ENCODE peak calls at places on chromosomes 3 and 15, in ten cellular contexts. One of them, this sample, is unnamed.

GRCh38 chr3:47412842-47413520 is 32.2 kb downstream of the PTPN23 start:
- DNase-seq in NB4: no peak
- DNase-seq in AG10803: no peak
- DNase-seq in cardiac muscle cell: no peak
- DNase-seq in AG04450: no peak
- DNase-seq in astrocyte of the spinal cord: no peak
- DNase-seq in tibial artery: no peak
- DNase-seq in AG09309: no peak
- DNase-seq in MM.1S: no peak
- DNase-seq in body of pancreas: no peak
- DNase-seq in this sample: no peak

GRCh38 chr3:176954517-176954916 is 242.8 kb downstream of the TBL1XR1 start:
- DNase-seq in MM.1S: no peak
- DNase-seq in AG10803: peak
- DNase-seq in NB4: no peak
- DNase-seq in cardiac muscle cell: no peak
- DNase-seq in body of pancreas: no peak
- DNase-seq in AG09309: no peak
- DNase-seq in astrocyte of the spinal cord: no peak
- DNase-seq in tibial artery: no peak
- DNase-seq in AG04450: no peak
- DNase-seq in this sample: no peak

GRCh38 chr15:78938608-78939488 is 6.0 kb downstream of the CTSH start:
- DNase-seq in cardiac muscle cell: no peak
- DNase-seq in AG10803: no peak
- DNase-seq in AG04450: no peak
- DNase-seq in NB4: peak
- DNase-seq in AG09309: no peak
- DNase-seq in body of pancreas: peak
- DNase-seq in MM.1S: peak
- DNase-seq in tibial artery: no peak
- DNase-seq in astrocyte of the spinal cord: no peak
- DNase-seq in this sample: no peak

GRCh38 chr15:82159922-82160321 is 102.6 kb downstream of the EFL1 start:
- DNase-seq in body of pancreas: no peak
- DNase-seq in AG04450: peak
- DNase-seq in astrocyte of the spinal cord: peak
- DNase-seq in AG10803: peak
- DNase-seq in NB4: no peak
- DNase-seq in cardiac muscle cell: no peak
- DNase-seq in AG09309: peak
- DNase-seq in MM.1S: no peak
- DNase-seq in tibial artery: no peak
- DNase-seq in this sample: peak

GRCh38 chr15:41017051-41017735 is 63.9 kb downstream of the CHAC1 start:
- DNase-seq in astrocyte of the spinal cord: peak
- DNase-seq in AG10803: peak
- DNase-seq in tibial artery: no peak
- DNase-seq in MM.1S: peak
- DNase-seq in AG09309: no peak
- DNase-seq in body of pancreas: no peak
- DNase-seq in AG04450: no peak
- DNase-seq in cardiac muscle cell: no peak
- DNase-seq in NB4: peak
- DNase-seq in this sample: no peak

GRCh38 chr3:149599236-149599635 is 58.6 kb downstream of the WWTR1 start:
- DNase-seq in AG04450: no peak
- DNase-seq in AG10803: no peak
- DNase-seq in cardiac muscle cell: no peak
- DNase-seq in tibial artery: peak
- DNase-seq in astrocyte of the spinal cord: peak
- DNase-seq in AG09309: no peak
- DNase-seq in NB4: no peak
- DNase-seq in MM.1S: no peak
- DNase-seq in body of pancreas: no peak
- DNase-seq in this sample: peak

GRCh38 chr3:65338571-65338970 is 650.8 kb upstream of the ADAMTS9 start:
- DNase-seq in cardiac muscle cell: no peak
- DNase-seq in body of pancreas: no peak
- DNase-seq in MM.1S: no peak
- DNase-seq in AG10803: peak
- DNase-seq in AG09309: no peak
- DNase-seq in AG04450: no peak
- DNase-seq in tibial artery: no peak
- DNase-seq in astrocyte of the spinal cord: no peak
- DNase-seq in NB4: no peak
- DNase-seq in this sample: no peak

GRCh38 chr3:147846854-147847453 is 437.8 kb downstream of the ZIC1 start:
- DNase-seq in astrocyte of the spinal cord: no peak
- DNase-seq in NB4: no peak
- DNase-seq in tibial artery: no peak
- DNase-seq in AG09309: no peak
- DNase-seq in cardiac muscle cell: no peak
- DNase-seq in body of pancreas: no peak
- DNase-seq in AG04450: no peak
- DNase-seq in MM.1S: no peak
- DNase-seq in AG10803: no peak
- DNase-seq in this sample: no peak

GRCh38 chr15:75891895-75892294 is 11.8 kb upstream of the FBXO22 start:
- DNase-seq in AG04450: peak
- DNase-seq in astrocyte of the spinal cord: peak
- DNase-seq in MM.1S: no peak
- DNase-seq in AG10803: peak
- DNase-seq in tibial artery: no peak
- DNase-seq in AG09309: peak
- DNase-seq in cardiac muscle cell: no peak
- DNase-seq in body of pancreas: no peak
- DNase-seq in NB4: peak
- DNase-seq in this sample: peak

DNA sequence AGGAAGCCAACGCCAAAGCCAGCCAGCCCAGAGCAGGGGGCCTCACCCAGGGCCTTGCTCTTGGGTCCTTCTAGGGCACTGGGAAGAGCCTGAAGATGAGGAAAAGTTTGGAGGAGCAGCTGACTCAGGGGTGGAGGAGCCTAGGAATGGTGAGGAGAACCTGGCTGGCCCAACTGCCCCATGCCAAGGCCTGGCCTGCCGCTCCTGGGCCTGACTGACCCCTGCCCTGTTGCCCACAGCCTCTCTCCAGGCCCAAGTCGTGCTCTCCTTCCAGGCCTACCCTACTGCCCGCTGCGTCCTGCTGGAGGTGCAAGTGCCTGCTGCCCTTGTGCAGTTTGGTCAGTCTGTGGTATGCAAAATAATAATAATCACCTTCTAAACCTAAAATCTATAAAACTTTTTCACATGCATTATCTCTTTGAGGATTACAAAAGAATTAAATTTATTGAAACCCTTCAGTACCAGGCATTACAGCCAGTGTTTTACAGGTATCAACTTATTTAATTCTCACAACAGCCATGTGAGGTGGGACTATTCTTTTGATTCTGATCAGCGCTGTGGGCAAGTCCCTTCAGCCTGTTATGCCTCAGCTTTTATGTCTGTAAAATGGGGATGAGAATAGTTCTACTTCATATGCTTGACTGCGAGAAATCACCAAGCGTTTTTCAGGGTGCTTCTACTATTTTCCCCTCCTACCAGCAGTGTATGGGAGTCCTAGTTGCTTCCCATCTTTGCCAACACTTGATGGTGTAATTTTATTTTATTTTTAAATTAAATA is 1.6 kb downstream of the IL17RC start:
- DNase-seq in astrocyte of the spinal cord: no peak
- DNase-seq in AG04450: no peak
- DNase-seq in MM.1S: no peak
- DNase-seq in NB4: no peak
- DNase-seq in AG10803: no peak
- DNase-seq in AG09309: no peak
- DNase-seq in tibial artery: no peak
- DNase-seq in cardiac muscle cell: no peak
- DNase-seq in body of pancreas: no peak
- DNase-seq in this sample: no peak
- H3K4me3 ChIP-seq in astrocyte of the spinal cord: no peak
- H3K4me3 ChIP-seq in AG04450: no peak
- H3K4me3 ChIP-seq in MM.1S: no peak
- H3K4me3 ChIP-seq in NB4: no peak
- H3K4me3 ChIP-seq in AG10803: no peak
- H3K4me3 ChIP-seq in AG09309: no peak
- H3K4me3 ChIP-seq in tibial artery: no peak
- H3K4me3 ChIP-seq in cardiac muscle cell: no peak
- H3K4me3 ChIP-seq in body of pancreas: no peak
- H3K4me3 ChIP-seq in this sample: no peak

DNA sequence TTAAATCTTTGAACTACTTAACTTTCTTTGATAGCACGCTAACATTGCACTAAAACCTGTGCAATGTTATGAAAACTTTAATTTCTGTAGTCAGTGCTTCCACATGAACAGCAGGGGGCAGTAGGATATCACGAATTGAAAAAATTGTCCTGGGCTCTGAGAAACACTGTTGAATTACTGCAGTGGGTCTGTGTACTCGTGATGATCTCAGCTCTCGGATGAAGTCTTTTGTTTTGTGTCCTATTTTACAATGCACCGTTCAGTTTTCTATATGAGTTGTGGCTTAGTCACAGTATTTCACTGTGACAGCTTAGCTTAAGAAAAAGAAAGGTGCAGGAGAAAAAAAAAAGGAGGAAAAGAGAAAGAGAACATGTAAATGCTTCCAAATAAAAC is 141.3 kb upstream of the CCDC54 start:
- DNase-seq in MM.1S: peak
- DNase-seq in astrocyte of the spinal cord: peak
- DNase-seq in tibial artery: no peak
- DNase-seq in AG09309: peak
- DNase-seq in NB4: peak
- DNase-seq in cardiac muscle cell: peak
- DNase-seq in AG04450: peak
- DNase-seq in AG10803: peak
- DNase-seq in body of pancreas: peak
- DNase-seq in this sample: peak
- TF ChIP-seq CTCF in MM.1S: peak
- TF ChIP-seq CTCF in astrocyte of the spinal cord: peak
- TF ChIP-seq CTCF in tibial artery: peak
- TF ChIP-seq CTCF in AG09309: peak
- TF ChIP-seq CTCF in NB4: peak
- TF ChIP-seq CTCF in cardiac muscle cell: peak
- TF ChIP-seq CTCF in AG04450: peak
- TF ChIP-seq CTCF in AG10803: peak
- TF ChIP-seq CTCF in body of pancreas: peak
- TF ChIP-seq CTCF in this sample: peak

GRCh38 chr15:32864051-32864450 is 146.2 kb downstream of the GREM1 start:
- DNase-seq in AG10803: no peak
- DNase-seq in astrocyte of the spinal cord: no peak
- DNase-seq in tibial artery: no peak
- DNase-seq in cardiac muscle cell: no peak
- DNase-seq in AG09309: no peak
- DNase-seq in MM.1S: no peak
- DNase-seq in body of pancreas: no peak
- DNase-seq in AG04450: no peak
- DNase-seq in NB4: no peak
- DNase-seq in this sample: no peak

GRCh38 chr15:32859246-32859645 is 141.4 kb downstream of the GREM1 start:
- DNase-seq in AG09309: no peak
- DNase-seq in MM.1S: no peak
- DNase-seq in AG04450: no peak
- DNase-seq in AG10803: peak
- DNase-seq in body of pancreas: no peak
- DNase-seq in cardiac muscle cell: no peak
- DNase-seq in astrocyte of the spinal cord: no peak
- DNase-seq in tibial artery: no peak
- DNase-seq in NB4: no peak
- DNase-seq in this sample: no peak

GRCh38 chr15:32864841-32865240 is 147.0 kb downstream of the GREM1 start:
- DNase-seq in AG10803: no peak
- DNase-seq in NB4: no peak
- DNase-seq in AG09309: no peak
- DNase-seq in cardiac muscle cell: no peak
- DNase-seq in AG04450: no peak
- DNase-seq in body of pancreas: no peak
- DNase-seq in tibial artery: no peak
- DNase-seq in astrocyte of the spinal cord: no peak
- DNase-seq in MM.1S: no peak
- DNase-seq in this sample: no peak

GRCh38 chr15:32859996-32860395 is 142.2 kb downstream of the GREM1 start:
- DNase-seq in MM.1S: no peak
- DNase-seq in AG04450: no peak
- DNase-seq in AG09309: no peak
- DNase-seq in NB4: no peak
- DNase-seq in cardiac muscle cell: no peak
- DNase-seq in AG10803: no peak
- DNase-seq in body of pancreas: no peak
- DNase-seq in tibial artery: no peak
- DNase-seq in astrocyte of the spinal cord: no peak
- DNase-seq in this sample: no peak

GRCh38 chr15:32861741-32862140 is 143.9 kb downstream of the GREM1 start:
- DNase-seq in body of pancreas: peak
- DNase-seq in AG04450: no peak
- DNase-seq in MM.1S: peak
- DNase-seq in AG09309: peak
- DNase-seq in astrocyte of the spinal cord: peak
- DNase-seq in cardiac muscle cell: no peak
- DNase-seq in tibial artery: peak
- DNase-seq in NB4: peak
- DNase-seq in AG10803: peak
- DNase-seq in this sample: peak
- H3K4me3 ChIP-seq in body of pancreas: no peak
- H3K4me3 ChIP-seq in AG04450: no peak
- H3K4me3 ChIP-seq in MM.1S: peak
- H3K4me3 ChIP-seq in AG09309: peak
- H3K4me3 ChIP-seq in astrocyte of the spinal cord: no peak
- H3K4me3 ChIP-seq in cardiac muscle cell: no peak
- H3K4me3 ChIP-seq in tibial artery: peak
- H3K4me3 ChIP-seq in NB4: no peak
- H3K4me3 ChIP-seq in AG10803: peak
- H3K4me3 ChIP-seq in this sample: peak

DNA sequence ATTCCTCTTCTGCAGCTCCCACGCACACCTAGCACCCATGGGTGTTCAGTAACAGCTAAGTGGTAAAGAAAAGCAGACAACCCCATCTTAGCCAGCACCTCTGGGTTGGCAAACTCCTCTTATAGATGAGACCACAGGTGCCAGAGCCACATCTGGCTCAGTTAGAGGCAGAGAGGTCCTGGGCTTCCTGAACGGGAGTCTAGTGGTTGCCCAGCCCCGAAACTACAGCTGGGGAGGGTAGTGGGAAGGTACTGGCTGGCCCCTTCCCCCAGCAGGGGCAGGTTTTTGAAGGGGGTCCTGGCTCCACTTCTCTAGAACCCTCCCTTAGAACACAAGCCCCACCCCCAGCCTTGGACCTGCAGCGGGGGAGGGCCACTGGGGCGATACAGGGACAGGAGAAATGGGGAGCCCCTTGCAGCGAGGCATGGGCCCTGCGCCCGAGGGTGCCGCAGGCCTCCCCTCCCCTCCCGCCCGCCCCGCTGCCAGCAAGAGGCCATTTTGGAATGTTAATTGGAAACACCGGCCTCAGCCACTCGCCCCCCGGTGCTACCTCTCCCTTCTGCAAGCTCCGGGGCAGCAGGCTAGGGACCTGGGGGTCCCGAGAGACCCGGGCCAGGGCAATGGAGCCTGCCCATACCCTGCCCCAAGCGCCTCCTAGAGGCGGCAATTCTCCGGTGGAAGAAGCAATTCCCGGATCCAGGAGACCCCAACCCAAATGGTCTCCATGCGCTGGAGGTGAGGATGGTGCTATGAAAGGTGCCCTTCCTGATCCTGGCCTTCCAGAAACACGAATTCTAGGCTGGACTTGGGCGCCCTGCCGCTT is 1.5 kb downstream of the DUSP7 start:
- DNase-seq in NB4: peak
- DNase-seq in AG10803: peak
- DNase-seq in AG09309: no peak
- DNase-seq in astrocyte of the spinal cord: no peak
- DNase-seq in cardiac muscle cell: peak
- DNase-seq in tibial artery: no peak
- DNase-seq in AG04450: no peak
- DNase-seq in body of pancreas: no peak
- DNase-seq in MM.1S: peak
- DNase-seq in this sample: no peak
- TF ChIP-seq CTCF in NB4: peak
- TF ChIP-seq CTCF in AG10803: peak
- TF ChIP-seq CTCF in AG09309: peak
- TF ChIP-seq CTCF in astrocyte of the spinal cord: peak
- TF ChIP-seq CTCF in cardiac muscle cell: peak
- TF ChIP-seq CTCF in tibial artery: no peak
- TF ChIP-seq CTCF in AG04450: peak
- TF ChIP-seq CTCF in body of pancreas: no peak
- TF ChIP-seq CTCF in MM.1S: peak
- TF ChIP-seq CTCF in this sample: peak